ENCODE peak calls at places on chromosomes 2 and 18, in five cellular contexts. C is NCI-H1092 treated with DMSO at 0.1 percent for 48 hours, F is WTC11, Y is iPS-NIHi11, A is NCI-H1105 treated with DMSO at 0.1 percent for 48 hours. E is an unnamed sample.

GRCh38 chr18:24049142-24049541 is 34.6 kb downstream of the TTC39C start:
- DNase-seq in Y (no peak), C (no peak), F (no peak), A (no peak), E (no peak)

GRCh38 chr2:233434666-233435375 is 80.5 kb downstream of the DGKD start:
- DNase-seq in C (no peak), A (no peak), F (no peak), Y (no peak), E (peak; percentile 24)

GRCh38 chr2:202149155-202149762 is 76.2 kb downstream of the KIAA2012 start:
- DNase-seq in A (no peak), C (no peak), Y (peak; percentile 56), F (peak; percentile 16), E (peak; percentile 91)

GRCh38 chr2:221629478-221629877 is 57.4 kb upstream of the EPHA4 start:
- DNase-seq in C (no peak), A (no peak), Y (no peak), F (no peak), E (no peak)

GRCh38 chr2:128536925-128537620 is 218.4 kb upstream of the HS6ST1 start:
- DNase-seq in Y (peak; percentile 77), A (no peak), F (peak; percentile 30), C (no peak), E (peak; percentile 88)

GRCh38 chr2:206846854-206847834 is 81.7 kb downstream of the FASTKD2 start:
- DNase-seq in Y (no peak), C (no peak), F (no peak), A (no peak), E (no peak)

GRCh38 chr18:62938451-62938850 is 223.1 kb downstream of the PHLPP1 start:
- DNase-seq in A (no peak), C (no peak), Y (no peak), F (no peak), E (no peak)

GRCh38 chr2:8597526-8598225 is 84.2 kb upstream of the ID2 start:
- DNase-seq in Y (no peak), A (no peak), F (no peak), C (no peak), E (peak; percentile 36)

GRCh38 chr2:173441222-173441621 is 86.5 kb downstream of the CDCA7 start:
- DNase-seq in C (no peak), A (no peak), F (no peak), Y (no peak), E (no peak)

GRCh38 chr2:168355110-168355509 is 101.0 kb upstream of the CERS6 start:
- DNase-seq in F (no peak), C (peak; percentile 62), Y (no peak), A (peak; percentile 93), E (no peak)

GRCh38 chr2:98768765-98769476 is 38.0 kb upstream of the MGAT4A start:
- DNase-seq in Y (no peak), F (no peak), A (peak; percentile 24), C (peak; percentile 44), E (no peak)

GRCh38 chr18:45449761-45450227 is 165.5 kb upstream of the SLC14A2 start:
- DNase-seq in C (peak; percentile 99), Y (no peak), A (peak; percentile 47), F (no peak), E (no peak)

GRCh38 chr2:151777487-151777886 is 43.2 kb upstream of the NEB start:
- DNase-seq in A (peak; percentile 3), Y (no peak), C (no peak), F (no peak), E (no peak)

GRCh38 chr2:228688007-228688645 is 506.6 kb upstream of the SPHKAP start:
- DNase-seq in C (no peak), A (no peak), F (no peak), Y (no peak), E (no peak)

GRCh38 chr2:65846984-65847383 is 414.6 kb upstream of the SPRED2 start:
- DNase-seq in C (no peak), F (no peak), A (no peak), Y (no peak), E (no peak)

GRCh38 chr2:128262315-128263253 is 56.1 kb downstream of the HS6ST1 start:
- DNase-seq in F (no peak), A (no peak), C (no peak), Y (no peak), E (peak; percentile 58)

GRCh38 chr18:37266290-37266689 is 299.3 kb downstream of the CELF4 start:
- DNase-seq in C (no peak), A (no peak), Y (peak; percentile 73), F (peak; percentile 65), E (peak; percentile 85)

GRCh38 chr2:28102455-28102874 is 211.9 kb downstream of the BABAM2 start:
- DNase-seq in A (no peak), Y (no peak), C (no peak), F (no peak), E (no peak)

GRCh38 chr2:221851531-221852045 is 279.5 kb upstream of the EPHA4 start:
- DNase-seq in Y (no peak), F (no peak), A (no peak), C (no peak), E (no peak)

GRCh38 chr2:119753041-119753929 is 6.4 kb upstream of the PTPN4 start:
- DNase-seq in Y (peak; percentile 43), F (no peak), A (peak; percentile 36), C (peak; percentile 38), E (peak; percentile 62)

E was measured in endodermal cell.